ENCODE peak calls at places on chromosomes 1 and 21, in ten cellular contexts. N, I, S, W, G, Y, C, P, H and U are unnamed samples.

GRCh38 chr1:53549781-53550180 is 90.6 kb downstream of the DMRTB1 start:
- DNase-seq in S (no peak), G (no peak), C (no peak), N (no peak), Y (no peak), I (no peak), H (no peak), P (peak; percentile 5), W (no peak), U (no peak)

GRCh38 chr1:51504806-51505525 is 14.1 kb downstream of the EPS15 start:
- DNase-seq in S (no peak), G (no peak), W (no peak), Y (no peak), I (peak; percentile 38), H (no peak), P (no peak), N (no peak), C (no peak), U (no peak)

GRCh38 chr21:16370176-16370575 is 640.4 kb downstream of the USP25 start:
- DNase-seq in P (no peak), Y (no peak), S (no peak), H (no peak), W (no peak), G (no peak), N (no peak), I (no peak), C (no peak), U (no peak)

GRCh38 chr1:198498881-198499280 is 41.6 kb downstream of the ATP6V1G3 start:
- DNase-seq in S (no peak), G (no peak), I (no peak), Y (no peak), H (no peak), W (no peak), C (no peak), N (no peak), P (no peak), U (no peak)

GRCh38 chr1:109624215-109625010 is 4.8 kb downstream of the AMPD2 start:
- DNase-seq in W (no peak), C (no peak), I (no peak), N (no peak), Y (no peak), P (no peak), H (peak; percentile 92), G (no peak), S (no peak), U (no peak)

GRCh38 chr1:117599286-117599685 is 6.6 kb upstream of the TENT5C start:
- DNase-seq in W (no peak), P (no peak), C (no peak), I (no peak), G (no peak), H (no peak), Y (no peak), S (no peak), N (no peak), U (no peak)

GRCh38 chr1:155961937-155962336 is 16.4 kb downstream of the ARHGEF2 start:
- DNase-seq in N (no peak), H (peak; percentile 49), P (peak; percentile 65), G (peak; percentile 68), Y (no peak), C (no peak), S (no peak), W (no peak), I (peak; percentile 36), U (no peak)

GRCh38 chr1:246329900-246330299 is 177.2 kb downstream of the SMYD3 start:
- DNase-seq in W (no peak), G (no peak), P (no peak), H (no peak), Y (no peak), C (no peak), I (peak; percentile 31), N (no peak), S (no peak), U (no peak)

GRCh38 chr1:46807046-46807972 is 8.5 kb downstream of the CYP4B1 start:
- DNase-seq in G (no peak), I (no peak), W (no peak), S (no peak), N (no peak), C (no peak), P (no peak), H (no peak), Y (no peak), U (no peak)

GRCh38 chr1:220784751-220785150 is 2.0 kb upstream of the MTARC1 start:
- DNase-seq in I (no peak), C (no peak), H (no peak), Y (no peak), W (no peak), S (no peak), G (no peak), P (no peak), N (no peak), U (no peak)